ENCODE peak calls at places on chromosomes 3 and 15, in seven cellular contexts. X is adipocyte, C is EL, P is retina, A is progenitor cell of endocrine pancreas, M is HFF-Myc, N is activated T-cell treated with anti-CD3 and anti-CD28 coated beads for 4 hours. F is an unnamed sample.

GRCh38 chr15:59438891-59439290 is 905 bp downstream of the FAM81A start:
- DNase-seq in C (no peak), N (no peak), X (no peak), M (no peak), A (no peak), P (no peak), F (no peak)

GRCh38 chr3:56254261-56254660 is 214.0 kb downstream of the ERC2 start:
- DNase-seq in A (no peak), M (no peak), P (no peak), C (no peak), X (no peak), N (no peak), F (no peak)

GRCh38 chr15:64536244-64536836 is 76.0 kb downstream of the ZNF609 start:
- DNase-seq in M (peak; percentile 59), N (peak; percentile 14), A (no peak), X (peak; percentile 61), P (no peak), C (peak; percentile 87), F (no peak)

GRCh38 chr3:2544718-2545117 is 446.1 kb downstream of the CNTN4 start:
- DNase-seq in P (no peak), C (no peak), X (no peak), M (no peak), A (no peak), N (no peak), F (no peak)

GRCh38 chr3:53780171-53780570 is 66.0 kb downstream of the CHDH start:
- DNase-seq in A (no peak), M (no peak), X (peak; percentile 35), P (no peak), N (no peak), C (no peak), F (no peak)

GRCh38 chr3:71503525-71504249 is 79.8 kb downstream of the FOXP1 start:
- DNase-seq in P (no peak), A (no peak), C (peak; percentile 75), X (peak; percentile 76), M (no peak), N (no peak), F (no peak)

GRCh38 chr3:43001094-43001553 is 22.0 kb downstream of the GASK1A start:
- DNase-seq in M (no peak), C (peak; percentile 51), X (peak; percentile 96), A (no peak), N (no peak), P (no peak), F (peak; percentile 88)

GRCh38 chr15:88849376-88850122 is 45.8 kb downstream of the HAPLN3 start:
- DNase-seq in X (no peak), N (no peak), P (no peak), C (no peak), A (no peak), M (no peak), F (no peak)

GRCh38 chr15:66679657-66680108 is 22.4 kb upstream of the SMAD6 start:
- DNase-seq in A (no peak), M (no peak), C (no peak), P (peak; percentile 68), X (no peak), N (no peak), F (no peak)

GRCh38 chr3:148173836-148174235 is 523.9 kb upstream of the AGTR1 start:
- DNase-seq in A (no peak), P (no peak), M (no peak), C (peak; percentile 88), X (peak; percentile 66), N (no peak), F (no peak)

GRCh38 chr3:152937234-152937633 is 102.3 kb downstream of the P2RY1 start:
- DNase-seq in N (no peak), M (no peak), P (no peak), A (no peak), C (no peak), X (peak; percentile 2), F (no peak)

GRCh38 chr3:57959407-57960173 is 48.6 kb upstream of the FLNB start:
- DNase-seq in P (no peak), X (no peak), M (no peak), A (no peak), N (no peak), C (no peak), F (no peak)

GRCh38 chr3:193917096-193917495 is 218.9 kb upstream of the HES1 start:
- DNase-seq in X (no peak), A (no peak), M (no peak), C (no peak), P (no peak), N (no peak), F (no peak)

GRCh38 chr3:176296066-176296597 is 901.1 kb downstream of the TBL1XR1 start:
- DNase-seq in C (no peak), N (no peak), A (no peak), X (peak; percentile 39), P (no peak), M (no peak), F (no peak)

GRCh38 chr3:194939949-194940770 is 254.5 kb downstream of the FAM43A start:
- DNase-seq in X (no peak), C (no peak), A (no peak), P (no peak), N (no peak), M (no peak), F (no peak)

GRCh38 chr3:27312044-27312668 is 57.0 kb downstream of the NEK10 start:
- DNase-seq in P (peak; percentile 61), X (peak; percentile 88), N (no peak), M (peak; percentile 75), C (peak; percentile 83), A (no peak), F (peak; percentile 41)

GRCh38 chr3:123285479-123285878 is 83.7 kb downstream of the SEC22A start:
- DNase-seq in A (no peak), C (no peak), X (no peak), M (no peak), P (no peak), N (no peak), F (no peak)

GRCh38 chr3:12005951-12006625 is 1.9 kb downstream of the SYN2 start:
- DNase-seq in C (no peak), X (no peak), N (no peak), A (no peak), P (no peak), M (no peak), F (no peak)

GRCh38 chr3:33062814-33063346 is 34.1 kb downstream of the GLB1 start:
- DNase-seq in M (no peak), N (no peak), X (no peak), A (no peak), P (no peak), C (no peak), F (no peak)

GRCh38 chr15:82093774-82094211 is 48.0 kb upstream of the MEX3B start:
- DNase-seq in N (no peak), A (no peak), M (peak; percentile 51), P (no peak), C (peak; percentile 95), X (peak; percentile 92), F (no peak)

GRCh38 chr3:108153451-108153981 is 62.7 kb upstream of the CD47 start:
- DNase-seq in P (no peak), C (peak; percentile 84), M (no peak), N (peak; percentile 35), X (peak; percentile 58), A (no peak), F (no peak)

F was measured in cerebellum.